ENCODE peak calls at places on chromosome 20, in seven cellular contexts. F, B, P, V, W, Q and I are unnamed samples.

GRCh38 chr20:13261460-13262301 is 40.6 kb downstream of the ISM1 start:
- DNase-seq in F (peak), B (peak), P (no peak), V (no peak), W (peak), Q (peak), I (peak)

GRCh38 chr20:53926428-53927028 is 143.9 kb downstream of the BCAS1 start:
- DNase-seq in F (no peak), B (peak), P (peak), V (no peak), W (peak), Q (no peak), I (peak)

GRCh38 chr20:51430198-51430950 is 112.1 kb downstream of the NFATC2 start:
- DNase-seq in F (no peak), B (no peak), P (no peak), V (no peak), W (no peak), Q (no peak), I (no peak)

GRCh38 chr20:16709017-16709416 is 20.8 kb upstream of the SNRPB2 start:
- DNase-seq in F (no peak), B (no peak), P (no peak), V (no peak), W (peak), Q (no peak), I (no peak)

GRCh38 chr20:12217382-12217781 is 299.7 kb downstream of the BTBD3 start:
- DNase-seq in F (no peak), B (no peak), P (no peak), V (no peak), W (no peak), Q (no peak), I (no peak)

GRCh38 chr20:25324412-25324811 is 66.2 kb downstream of the ABHD12 start:
- DNase-seq in F (no peak), B (no peak), P (no peak), V (no peak), W (no peak), Q (peak), I (no peak)

GRCh38 chr20:46308258-46309157 is at the start of gene CDH22:
- DNase-seq in F (peak), B (peak), P (no peak), V (no peak), W (peak), Q (peak), I (no peak)

GRCh38 chr20:48686238-48687096 is 141.3 kb downstream of the PREX1 start:
- DNase-seq in F (peak), B (peak), P (no peak), V (peak), W (no peak), Q (no peak), I (no peak)